ENCODE peak calls at places on chromosomes 2 and 18, in four cellular contexts. T is IMR-90, Z is GM23248, G is GM23338. C is an unnamed sample.

GRCh38 chr2:66541646-66542045 is 106.7 kb downstream of the MEIS1 start:
- DNase-seq in T (no peak), Z (no peak), G (no peak), C (no peak)

GRCh38 chr2:60570281-60570680 is 16.8 kb upstream of the BCL11A start:
- DNase-seq in T (no peak), Z (no peak), G (peak; percentile 30), C (no peak)

GRCh38 chr2:115161531-115162453 is 719.4 kb downstream of the DPP10 start:
- DNase-seq in T (no peak), Z (no peak), G (peak; percentile 76), C (no peak)

GRCh38 chr2:30689496-30690125 is 117.6 kb downstream of the CAPN13 start:
- DNase-seq in T (no peak), Z (no peak), G (no peak), C (no peak)

GRCh38 chr2:105396254-105397024 is 2.4 kb downstream of the FHL2 start:
- DNase-seq in T (peak; percentile 98), Z (peak; percentile 100), G (no peak), C (peak; percentile 97)

GRCh38 chr2:189865836-189866235 is 81.6 kb downstream of the PMS1 start:
- DNase-seq in T (no peak), Z (peak; percentile 8), G (no peak), C (no peak)

GRCh38 chr2:110853516-110853915 is 121.1 kb downstream of the ACOXL start:
- DNase-seq in T (peak; percentile 12), Z (peak; percentile 45), G (peak; percentile 70), C (no peak)

GRCh38 chr2:148999451-148999891 is 39.0 kb upstream of the LYPD6B start:
- DNase-seq in T (no peak), Z (peak; percentile 22), G (peak; percentile 55), C (no peak)

GRCh38 chr18:11872479-11873136 is 21.4 kb downstream of the CHMP1B start:
- DNase-seq in T (no peak), Z (peak; percentile 40), G (peak; percentile 47), C (no peak)

GRCh38 chr2:183532514-183532913 is 408.3 kb downstream of the NUP35 start:
- DNase-seq in T (no peak), Z (no peak), G (peak; percentile 93), C (no peak)

GRCh38 chr2:66334237-66335054 is 100.5 kb upstream of the MEIS1 start:
- DNase-seq in T (no peak), Z (peak; percentile 4), G (peak; percentile 45), C (no peak)

GRCh38 chr2:50746526-50746925 is 285.4 kb downstream of the NRXN1 start:
- DNase-seq in T (peak; percentile 27), Z (peak; percentile 13), G (peak; percentile 67), C (no peak)

GRCh38 chr2:147045113-147045512 is 799.7 kb upstream of the ACVR2A start:
- DNase-seq in T (peak; percentile 22), Z (peak; percentile 54), G (peak; percentile 83), C (no peak)

GRCh38 chr2:198517961-198518360 is 713.6 kb downstream of the PLCL1 start:
- DNase-seq in T (no peak), Z (peak; percentile 70), G (no peak), C (no peak)

DNA sequence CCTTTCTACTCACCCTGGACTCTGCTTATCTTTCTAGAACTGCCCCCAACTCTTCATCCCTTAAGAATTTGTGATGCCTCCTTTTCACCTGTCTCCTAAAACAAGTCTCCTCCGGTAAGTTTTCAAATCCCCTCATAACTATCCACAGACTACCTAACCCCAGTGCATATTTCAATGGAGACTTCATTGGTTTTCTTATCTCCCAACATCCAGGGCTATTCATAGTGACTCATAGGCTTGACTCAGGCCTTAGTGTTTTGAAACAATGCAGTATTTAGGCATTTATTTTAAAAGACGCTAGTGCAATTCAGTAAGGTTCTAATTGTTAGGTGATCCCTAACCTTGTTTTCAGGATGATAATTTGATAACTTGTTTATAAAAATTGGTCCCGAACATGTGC is 399.2 kb downstream of the CPS1 start:
- DNase-seq in T (peak; percentile 46), Z (peak; percentile 53), G (no peak), C (peak; percentile 85)
- H2AFZ ChIP-seq in T (no peak overlapping the region), Z (no peak overlapping the region), G (no peak overlapping the region), C (no peak overlapping the region)

DNA sequence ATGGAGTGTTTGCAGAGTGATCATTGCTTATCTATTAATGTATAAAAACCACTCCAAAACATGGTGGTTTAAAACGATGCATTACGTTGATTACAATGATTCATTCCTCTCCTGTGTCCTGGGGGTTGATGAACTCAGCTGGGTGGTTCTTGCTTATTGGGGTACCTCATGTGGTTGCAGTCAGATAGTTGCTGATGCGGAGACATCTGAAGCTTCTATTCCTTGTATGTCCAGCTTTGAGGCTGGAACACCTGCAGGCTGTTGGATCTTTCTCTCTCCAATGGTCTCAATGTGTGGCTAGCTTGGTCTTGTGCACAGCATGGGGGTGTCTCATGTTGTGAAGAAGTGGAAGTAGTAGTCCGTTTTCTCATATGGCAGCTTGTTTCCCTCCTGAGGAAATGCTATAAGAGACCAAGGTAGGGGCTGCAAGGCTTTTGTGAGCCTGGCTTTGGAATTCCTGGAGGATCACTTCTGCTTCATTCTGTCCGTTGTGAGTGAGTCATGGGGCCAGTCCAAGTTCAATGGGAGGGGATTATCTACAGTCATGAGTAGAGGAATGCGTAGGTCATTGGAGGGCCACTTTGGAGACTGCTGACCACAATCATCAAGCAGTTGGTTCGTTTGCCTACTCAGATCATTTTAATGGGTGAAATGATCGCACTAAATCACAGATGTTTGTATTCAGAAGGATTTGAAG is 601.0 kb downstream of the SLC4A3 start:
- DNase-seq in T (peak; percentile 99), Z (peak; percentile 97), G (no peak), C (peak; percentile 78)
- H2AFZ ChIP-seq in T (peak overlapping the region; percentile 68), Z (no peak overlapping the region), G (no peak overlapping the region), C (peak overlapping the region; percentile 8)

GRCh38 chr18:59783138-59783537 is 85.9 kb upstream of the CCBE1 start:
- DNase-seq in T (peak; percentile 74), Z (peak; percentile 71), G (peak; percentile 83), C (peak; percentile 87)
- H2AFZ ChIP-seq in T (peak overlapping the region; percentile 82), Z (peak overlapping the region; percentile 46), G (peak overlapping the region; percentile 24), C (peak overlapping the region; percentile 66)

GRCh38 chr18:28432350-28432749 is 255.4 kb upstream of the CDH2 start:
- DNase-seq in T (no peak), Z (peak; percentile 30), G (no peak), C (no peak)
- H2AFZ ChIP-seq in T (no peak overlapping the region), Z (no peak overlapping the region), G (no peak overlapping the region), C (no peak overlapping the region)